ENCODE peak calls at places on chromosomes 13 and 19, in four cellular contexts. J, V, O and Q are unnamed samples.

GRCh38 chr19:46913198-46913851 is 52.5 kb downstream of the ARHGAP35 start:
- DNase-seq in J (no peak), V (no peak), O (no peak), Q (no peak)

GRCh38 chr13:51838235-51838846 is 6.6 kb downstream of the TMEM272 start:
- DNase-seq in J (no peak), V (no peak), O (no peak), Q (no peak)

GRCh38 chr19:10979950-10980349 is 19.1 kb downstream of the SMARCA4 start:
- DNase-seq in J (no peak), V (peak), O (no peak), Q (no peak)

GRCh38 chr19:23764781-23765180 is 6.1 kb upstream of the ZNF681 start:
- DNase-seq in J (no peak), V (no peak), O (no peak), Q (no peak)

GRCh38 chr13:36359301-36359950 is 13.2 kb upstream of the SPART start:
- DNase-seq in J (no peak), V (no peak), O (peak), Q (no peak)

GRCh38 chr19:57566396-57567256 is 7.0 kb upstream of the ZNF550 start:
- DNase-seq in J (no peak), V (no peak), O (no peak), Q (peak)

GRCh38 chr19:5907216-5907615 is 2.5 kb downstream of the VMAC start:
- DNase-seq in J (no peak), V (no peak), O (no peak), Q (no peak)

GRCh38 chr19:48798937-48799336 is 11.9 kb downstream of the BCAT2 start:
- DNase-seq in J (no peak), V (peak), O (no peak), Q (no peak)

GRCh38 chr19:28377077-28377476 is 835.9 kb downstream of the UQCRFS1 start:
- DNase-seq in J (no peak), V (no peak), O (no peak), Q (no peak)

GRCh38 chr19:10533656-10534386 is 9.9 kb upstream of the ATG4D start:
- DNase-seq in J (no peak), V (no peak), O (no peak), Q (no peak)

GRCh38 chr19:14000691-14001365 is 5.3 kb downstream of the RFX1 start:
- DNase-seq in J (no peak), V (no peak), O (no peak), Q (no peak)

GRCh38 chr19:14030997-14031718 is 404 bp upstream of the IL27RA start:
- DNase-seq in J (no peak), V (no peak), O (no peak), Q (no peak)

GRCh38 chr19:47779524-47780214 is 1.2 kb downstream of the SELENOW start:
- DNase-seq in J (no peak), V (no peak), O (no peak), Q (no peak)

GRCh38 chr19:9040131-9040530 is 29.9 kb upstream of the MUC16 start:
- DNase-seq in J (no peak), V (no peak), O (no peak), Q (no peak)

GRCh38 chr13:90618133-90618532 is 729.4 kb upstream of the MIR17HG start:
- DNase-seq in J (no peak), V (no peak), O (no peak), Q (no peak)

GRCh38 chr13:85632526-85633215 is 166.5 kb downstream of the SLITRK6 start:
- DNase-seq in J (no peak), V (no peak), O (no peak), Q (no peak)

GRCh38 chr13:33976965-33977364 is 159.0 kb downstream of the RFC3 start:
- DNase-seq in J (no peak), V (no peak), O (peak), Q (no peak)

GRCh38 chr13:65063753-65064152 is 2166.4 kb downstream of the PCDH9 start:
- DNase-seq in J (no peak), V (no peak), O (no peak), Q (no peak)

GRCh38 chr13:113929628-113930615 is 44.0 kb downstream of the C13orf46 start:
- DNase-seq in J (no peak), V (no peak), O (no peak), Q (no peak)

GRCh38 chr19:50500060-50500752 is 10.8 kb downstream of the JOSD2 start:
- DNase-seq in J (peak), V (no peak), O (no peak), Q (no peak)

GRCh38 chr19:723247-723646 is 14.5 kb downstream of the PALM start:
- DNase-seq in J (no peak), V (no peak), O (no peak), Q (no peak)

GRCh38 chr19:7784856-7785255 is 21.8 kb downstream of the CLEC4M start:
- DNase-seq in J (no peak), V (no peak), O (no peak), Q (no peak)

GRCh38 chr19:7787602-7788177 is 24.6 kb downstream of the CLEC4M start:
- DNase-seq in J (no peak), V (no peak), O (no peak), Q (no peak)

GRCh38 chr19:7788933-7789323 is 25.9 kb downstream of the CLEC4M start:
- DNase-seq in J (no peak), V (no peak), O (no peak), Q (no peak)

GRCh38 chr19:7788178-7788932 is 25.3 kb downstream of the CLEC4M start:
- DNase-seq in J (no peak), V (no peak), O (no peak), Q (no peak)

GRCh38 chr19:7787141-7787540 is 24.1 kb downstream of the CLEC4M start:
- DNase-seq in J (no peak), V (no peak), O (no peak), Q (no peak)
- TF ChIP-seq YY1 in J (no peak), V (no peak), O (no peak), Q (no peak)

GRCh38 chr13:19153782-19154450 is 27.7 kb downstream of the TUBA3C start:
- DNase-seq in J (peak), V (no peak), O (peak), Q (no peak)
- TF ChIP-seq YY1 in J (no peak), V (no peak), O (no peak), Q (no peak)

DNA sequence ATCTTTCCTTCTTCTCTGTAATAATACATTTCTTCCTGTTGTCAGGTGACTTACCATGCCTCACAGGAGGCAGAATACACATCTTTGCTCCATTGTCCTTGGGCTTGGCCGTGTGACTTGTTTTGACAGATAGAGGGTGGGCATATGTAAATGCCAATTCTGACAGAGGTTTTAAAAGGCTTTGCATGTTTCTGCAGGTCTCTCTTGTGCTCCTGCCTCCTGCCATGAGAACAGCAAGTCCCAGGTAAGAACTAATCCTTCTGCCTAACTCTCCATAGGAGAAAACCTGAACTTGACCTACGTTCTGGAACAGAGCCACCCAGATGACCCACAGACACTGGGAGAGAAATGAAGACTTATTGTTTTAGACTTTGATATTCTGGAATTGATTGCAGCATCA is 88.7 kb upstream of the TNFSF11 start:
- DNase-seq in J (no peak), V (no peak), O (no peak), Q (no peak)
- TF ChIP-seq YY1 in J (no peak), V (no peak), O (no peak), Q (no peak)

GRCh38 chr13:91776650-91777193 is 378.3 kb downstream of the GPC5 start:
- DNase-seq in J (no peak), V (no peak), O (no peak), Q (no peak)
- TF ChIP-seq YY1 in J (no peak), V (no peak), O (no peak), Q (no peak)

GRCh38 chr19:33905473-33905936 is 108.8 kb downstream of the KCTD15 start:
- DNase-seq in J (no peak), V (no peak), O (no peak), Q (no peak)
- TF ChIP-seq YY1 in J (no peak), V (no peak), O (no peak), Q (no peak)

GRCh38 chr13:38888309-38888708 is 102.3 kb downstream of the STOML3 start:
- DNase-seq in J (no peak), V (no peak), O (no peak), Q (no peak)
- TF ChIP-seq YY1 in J (no peak), V (no peak), O (no peak), Q (no peak)

DNA sequence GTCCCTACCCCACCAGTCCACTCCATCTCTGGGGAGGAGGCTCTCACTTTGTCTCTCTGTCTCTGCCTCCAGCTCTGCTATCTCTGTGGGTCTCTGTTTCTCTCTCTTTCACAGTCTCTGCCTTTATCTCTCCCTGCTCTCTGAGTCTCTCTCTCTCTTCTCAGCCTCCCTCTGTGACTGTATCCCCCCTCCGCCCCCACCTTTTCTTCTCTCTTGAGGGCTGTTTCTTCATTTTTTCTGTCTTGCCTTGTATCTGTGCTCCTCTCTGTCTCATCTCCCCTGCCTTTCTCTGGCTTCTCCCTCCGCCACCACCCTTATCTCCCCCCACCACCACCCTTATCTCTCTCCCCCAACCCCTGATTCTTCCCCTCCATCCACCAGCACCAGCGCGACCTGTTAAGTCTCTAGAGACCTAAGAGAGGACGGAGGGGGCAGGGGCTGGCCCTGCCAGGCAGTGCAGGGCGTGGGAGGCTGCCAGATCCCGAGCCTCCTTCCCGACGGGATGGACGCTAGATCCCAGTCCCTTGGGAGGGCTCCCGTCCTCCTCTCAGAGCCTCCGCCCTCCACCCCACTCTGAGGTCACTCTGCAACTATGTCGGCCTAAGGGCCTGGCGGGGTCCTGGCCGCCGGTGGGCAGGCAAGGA is 1.0 kb downstream of the AXL start:
- DNase-seq in J (peak), V (no peak), O (no peak), Q (no peak)
- TF ChIP-seq YY1 in J (no peak), V (no peak), O (no peak), Q (no peak)

DNA sequence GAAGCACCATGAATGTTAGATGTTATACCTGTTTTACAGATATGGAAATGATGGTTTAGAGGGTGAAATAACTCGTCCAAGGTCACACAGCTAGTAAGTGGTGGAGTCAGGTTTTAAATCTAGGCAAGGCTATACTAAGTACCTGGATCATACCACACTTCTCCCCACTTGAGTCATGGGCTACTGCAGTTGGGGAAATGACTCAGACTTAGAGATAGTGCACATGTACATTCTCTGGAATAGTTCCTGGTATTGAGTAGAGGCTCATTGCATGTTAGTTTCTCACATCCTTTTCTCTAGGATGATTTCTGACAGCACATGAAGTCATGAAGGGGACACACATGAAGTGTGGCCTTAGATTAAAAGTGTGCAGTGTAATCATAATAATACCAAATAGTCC is 76.2 kb upstream of the TNFSF11 start:
- DNase-seq in J (no peak), V (peak), O (no peak), Q (no peak)
- TF ChIP-seq YY1 in J (no peak), V (peak), O (no peak), Q (no peak)

GRCh38 chr13:73715114-73715909 is 418.9 kb downstream of the KLF12 start:
- DNase-seq in J (no peak), V (peak), O (no peak), Q (no peak)
- TF ChIP-seq YY1 in J (no peak), V (no peak), O (no peak), Q (no peak)